ENCODE peak calls at places on chromosomes 2 and 18, in five cellular contexts. D, Q, M, B and F are unnamed samples.

GRCh38 chr18:44792456-44793080 is 111.9 kb downstream of the SETBP1 start:
- DNase-seq in D (peak; percentile 67), Q (no peak), M (no peak), B (no peak), F (no peak)

GRCh38 chr2:200439981-200440380 is 69.9 kb downstream of the KCTD18 start:
- DNase-seq in D (no peak), Q (no peak), M (no peak), B (no peak), F (no peak)

GRCh38 chr2:96928277-96928781 is 58.1 kb downstream of the FAM178B start:
- DNase-seq in D (peak; percentile 5), Q (no peak), M (no peak), B (no peak), F (no peak)

GRCh38 chr2:30305235-30305634 is 73.9 kb downstream of the LBH start:
- DNase-seq in D (peak; percentile 44), Q (no peak), M (peak; percentile 23), B (no peak), F (no peak)

GRCh38 chr18:31931886-31932240 is 11.1 kb downstream of the TRAPPC8 start:
- DNase-seq in D (peak; percentile 12), Q (no peak), M (no peak), B (no peak), F (no peak)

GRCh38 chr2:26612034-26612433 is 29.1 kb downstream of the CIB4 start:
- DNase-seq in D (no peak), Q (no peak), M (no peak), B (no peak), F (no peak)

GRCh38 chr2:189783451-189783926 is 650 bp downstream of the ORMDL1 start:
- DNase-seq in D (peak; percentile 36), Q (no peak), M (no peak), B (no peak), F (no peak)

GRCh38 chr2:203814661-203815540 is 52.7 kb upstream of the CTLA4 start:
- DNase-seq in D (peak; percentile 70), Q (no peak), M (peak; percentile 69), B (no peak), F (peak; percentile 71)

GRCh38 chr2:240529344-240529999 is 28.3 kb downstream of the ANKMY1 start:
- DNase-seq in D (no peak), Q (no peak), M (no peak), B (peak; percentile 54), F (no peak)

GRCh38 chr2:218263817-218264611 is 3.2 kb downstream of the GPBAR1 start:
- DNase-seq in D (no peak), Q (no peak), M (no peak), B (no peak), F (no peak)

GRCh38 chr2:189633392-189633811 is 27.9 kb upstream of the ASNSD1 start:
- DNase-seq in D (no peak), Q (no peak), M (peak; percentile 18), B (no peak), F (no peak)

GRCh38 chr2:240328526-240328925 is 106.9 kb upstream of the GPC1 start:
- DNase-seq in D (no peak), Q (no peak), M (no peak), B (no peak), F (no peak)

GRCh38 chr18:48922801-48923730 is 27.7 kb downstream of the SMAD7 start:
- DNase-seq in D (peak; percentile 95), Q (peak; percentile 76), M (peak; percentile 41), B (peak; percentile 83), F (no peak)

GRCh38 chr2:68043719-68044498 is 18.9 kb downstream of the C1D start:
- DNase-seq in D (peak; percentile 83), Q (no peak), M (no peak), B (no peak), F (no peak)

GRCh38 chr2:92073036-92073814 is 2798.0 kb upstream of the TEKT4 start:
- DNase-seq in D (no peak), Q (no peak), M (no peak), B (peak; percentile 36), F (no peak)

GRCh38 chr2:233072838-233073237 is 12.7 kb downstream of the INPP5D start:
- DNase-seq in D (no peak), Q (no peak), M (no peak), B (peak; percentile 53), F (no peak)

GRCh38 chr18:45359275-45360009 is 255.8 kb upstream of the SLC14A2 start:
- DNase-seq in D (no peak), Q (no peak), M (no peak), B (no peak), F (no peak)

GRCh38 chr2:172489682-172490081 is 62.3 kb downstream of the ITGA6 start:
- DNase-seq in D (no peak), Q (peak; percentile 9), M (no peak), B (no peak), F (no peak)

GRCh38 chr2:776038-776437 is 98.8 kb upstream of the TMEM18 start:
- DNase-seq in D (no peak), Q (no peak), M (no peak), B (no peak), F (no peak)

GRCh38 chr2:238415036-238415764 is 11.5 kb upstream of the ASB1 start:
- DNase-seq in D (no peak), Q (no peak), M (peak; percentile 57), B (no peak), F (no peak)

GRCh38 chr2:80517301-80517700 is 212.7 kb upstream of the LRRTM1 start:
- DNase-seq in D (no peak), Q (no peak), M (no peak), B (no peak), F (no peak)

GRCh38 chr2:120847700-120848321 is 112.1 kb downstream of the GLI2 start:
- DNase-seq in D (no peak), Q (no peak), M (no peak), B (no peak), F (no peak)

GRCh38 chr18:59249186-59249774 is 24.0 kb downstream of the RAX start:
- DNase-seq in D (peak; percentile 47), Q (no peak), M (peak; percentile 54), B (no peak), F (no peak)

GRCh38 chr2:133713049-133713580 is 144.9 kb upstream of the NCKAP5 start:
- DNase-seq in D (no peak), Q (no peak), M (no peak), B (no peak), F (no peak)

GRCh38 chr2:240229603-240230423 is 89.4 kb upstream of the OTOS start:
- DNase-seq in D (no peak), Q (no peak), M (peak; percentile 4), B (peak; percentile 53), F (no peak)

GRCh38 chr18:35253655-35254287 is 12.9 kb downstream of the ZNF397 start:
- DNase-seq in D (no peak), Q (no peak), M (no peak), B (no peak), F (no peak)

GRCh38 chr2:126774290-126774689 is 118.3 kb downstream of the GYPC start:
- DNase-seq in D (no peak), Q (no peak), M (no peak), B (no peak), F (no peak)

GRCh38 chr18:38413202-38413601 is 847.6 kb upstream of the CELF4 start:
- DNase-seq in D (no peak), Q (no peak), M (no peak), B (no peak), F (no peak)

GRCh38 chr2:121196849-121197155 is 88.2 kb downstream of the TFCP2L1 start:
- DNase-seq in D (no peak), Q (no peak), M (no peak), B (no peak), F (no peak)